ENCODE peak calls at places on chromosomes 16 and 17, in seven cellular contexts. X is psoas muscle, T is cardiac muscle cell, B is tibial nerve, E is ovary, J is left lung, Q is heart left ventricle. Z is an unnamed sample.

GRCh38 chr17:3895354-3895753 is 2.5 kb upstream of the CAMKK1 start:
- DNase-seq in X (no peak), T (no peak), B (no peak), E (no peak), J (no peak), Q (no peak), Z (no peak)

GRCh38 chr17:2421315-2422147 is 20.7 kb upstream of the MNT start:
- DNase-seq in X (peak; percentile 73), T (no peak), B (no peak), E (no peak), J (no peak), Q (no peak), Z (no peak)

GRCh38 chr17:20009052-20009301 is 182 bp upstream of the SPECC1 start:
- DNase-seq in X (no peak), T (peak; percentile 58), B (no peak), E (no peak), J (no peak), Q (no peak), Z (no peak)

GRCh38 chr16:68900009-68900408 is 56.7 kb downstream of the TANGO6 start:
- DNase-seq in X (no peak), T (no peak), B (no peak), E (no peak), J (no peak), Q (no peak), Z (no peak)

GRCh38 chr16:7992616-7993015 is 597.7 kb downstream of the TMEM114 start:
- DNase-seq in X (no peak), T (no peak), B (no peak), E (no peak), J (no peak), Q (no peak), Z (no peak)

GRCh38 chr17:66043419-66043818 is 148.5 kb downstream of the CEP112 start:
- DNase-seq in X (no peak), T (no peak), B (no peak), E (no peak), J (no peak), Q (no peak), Z (no peak)

GRCh38 chr16:17544785-17545184 is 74.0 kb upstream of the XYLT1 start:
- DNase-seq in X (no peak), T (no peak), B (no peak), E (no peak), J (no peak), Q (no peak), Z (no peak)

GRCh38 chr16:55900616-55901393 is 25.6 kb upstream of the CES5A start:
- DNase-seq in X (no peak), T (no peak), B (no peak), E (no peak), J (no peak), Q (no peak), Z (no peak)

GRCh38 chr16:24729967-24730815 is 740 bp downstream of the TNRC6A start:
- DNase-seq in X (no peak), T (peak; percentile 24), B (no peak), E (no peak), J (no peak), Q (no peak), Z (no peak)

GRCh38 chr17:27419156-27419555 is 37.1 kb upstream of the KSR1 start:
- DNase-seq in X (no peak), T (no peak), B (no peak), E (no peak), J (no peak), Q (no peak), Z (no peak)

GRCh38 chr17:45828171-45829133 is 16.2 kb upstream of the SPPL2C start:
- DNase-seq in X (no peak), T (no peak), B (no peak), E (no peak), J (no peak), Q (no peak), Z (no peak)

GRCh38 chr17:39208893-39209292 is 8.8 kb downstream of the RPL19 start:
- DNase-seq in X (peak; percentile 74), T (no peak), B (no peak), E (no peak), J (no peak), Q (no peak), Z (no peak)

GRCh38 chr17:17182601-17183136 is 23.5 kb downstream of the PLD6 start:
- DNase-seq in X (no peak), T (no peak), B (no peak), E (no peak), J (peak; percentile 44), Q (no peak), Z (no peak)

GRCh38 chr17:4199818-4200402 is 56.9 kb downstream of the CYB5D2 start:
- DNase-seq in X (no peak), T (peak; percentile 56), B (no peak), E (no peak), J (no peak), Q (no peak), Z (peak; percentile 43)

GRCh38 chr17:15652960-15653359 is 31.2 kb downstream of the TRIM16 start:
- DNase-seq in X (no peak), T (no peak), B (no peak), E (no peak), J (no peak), Q (no peak), Z (no peak)

GRCh38 chr16:66489385-66489784 is 60.5 kb downstream of the TK2 start:
- DNase-seq in X (no peak), T (no peak), B (no peak), E (peak; percentile 7), J (no peak), Q (no peak), Z (no peak)

GRCh38 chr17:82023447-82024241 is 539 bp downstream of the LRRC45 start:
- DNase-seq in X (no peak), T (peak; percentile 26), B (no peak), E (no peak), J (no peak), Q (no peak), Z (no peak)

GRCh38 chr16:57366544-57367040 is 5.7 kb upstream of the CX3CL1 start:
- DNase-seq in X (no peak), T (peak; percentile 63), B (no peak), E (no peak), J (no peak), Q (no peak), Z (no peak)

DNA sequence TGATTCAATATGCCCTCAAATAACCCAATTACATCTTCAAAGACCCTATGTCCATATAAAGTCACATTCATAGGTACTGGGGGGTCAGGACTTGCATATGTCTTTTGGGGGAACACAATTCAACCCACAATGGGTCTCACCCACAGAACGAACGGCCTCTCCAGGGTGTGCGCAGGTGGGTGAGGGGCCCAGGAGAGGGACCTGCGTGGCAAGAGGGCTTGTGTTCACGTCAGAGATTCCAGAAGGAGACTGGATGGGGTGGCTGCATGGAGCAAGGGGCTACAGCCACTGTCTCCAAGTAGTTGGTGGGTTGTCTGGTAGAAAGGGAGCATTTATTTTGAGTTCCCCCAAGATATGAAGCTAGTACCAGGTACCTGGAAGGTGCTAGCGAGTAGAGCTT is 212.2 kb downstream of the SEC14L1 start:
- DNase-seq in X (no peak), T (no peak), B (peak; percentile 4), E (no peak), J (no peak), Q (no peak), Z (no peak)
- H3K4me1 ChIP-seq in X (peaks cover 9% of the 10 kb centered on the region), T (peaks cover 12% of the 10 kb centered on the region), B (peaks cover 71% of the 10 kb centered on the region), E (peaks cover 34% of the 10 kb centered on the region), J (peaks cover 22% of the 10 kb centered on the region), Q (peaks cover 37% of the 10 kb centered on the region), Z (peaks cover 13% of the 10 kb centered on the region)

GRCh38 chr17:77323413-77324171 is 182.8 kb downstream of the SEC14L1 start:
- DNase-seq in X (peak; percentile 73), T (peak; percentile 91), B (peak; percentile 16), E (peak; percentile 78), J (peak; percentile 84), Q (peak; percentile 75), Z (peak; percentile 28)
- H3K4me1 ChIP-seq in X (peaks cover 57% of the 10 kb centered on the region), T (peaks cover 30% of the 10 kb centered on the region), B (peaks cover 96% of the 10 kb centered on the region), E (peaks cover 35% of the 10 kb centered on the region), J (peaks cover 91% of the 10 kb centered on the region), Q (peaks cover 61% of the 10 kb centered on the region), Z (peaks cover 69% of the 10 kb centered on the region)

DNA sequence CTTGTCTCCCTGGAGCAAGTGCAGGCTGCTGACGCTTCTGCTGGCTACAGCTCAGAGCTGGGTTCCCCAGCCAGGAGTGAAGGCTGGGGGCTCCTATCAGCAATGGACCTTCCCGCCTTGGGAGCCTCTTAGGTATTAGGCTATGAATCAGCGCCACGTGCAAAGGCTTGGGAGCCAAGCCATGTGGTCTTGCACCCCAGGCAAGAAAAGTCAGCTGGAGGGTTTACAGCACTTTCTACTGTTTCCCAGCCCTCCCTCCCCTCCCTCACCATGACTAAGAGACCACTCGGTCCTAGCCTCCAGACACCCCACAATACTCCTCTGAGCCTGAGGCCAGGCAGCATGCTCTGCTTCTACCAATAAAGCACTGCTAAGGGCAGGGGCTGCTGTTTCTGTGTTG is 12.3 kb downstream of the EPX start:
- DNase-seq in X (no peak), T (peak; percentile 3), B (no peak), E (no peak), J (no peak), Q (no peak), Z (no peak)
- H3K4me1 ChIP-seq in X (no peaks in the 10 kb centered on the region), T (no peaks in the 10 kb centered on the region), B (no peaks in the 10 kb centered on the region), E (no peaks in the 10 kb centered on the region), J (no peaks in the 10 kb centered on the region), Q (no peaks in the 10 kb centered on the region), Z (no peaks in the 10 kb centered on the region)

GRCh38 chr17:47276868-47277267 is 23.2 kb downstream of the ITGB3 start:
- DNase-seq in X (peak; percentile 79), T (peak; percentile 84), B (peak; percentile 59), E (peak; percentile 69), J (no peak), Q (peak; percentile 75), Z (no peak)
- H3K4me1 ChIP-seq in X (peaks cover 48% of the 10 kb centered on the region), T (peaks cover 30% of the 10 kb centered on the region), B (peaks cover 75% of the 10 kb centered on the region), E (peaks cover 38% of the 10 kb centered on the region), J (peaks cover 69% of the 10 kb centered on the region), Q (peaks cover 69% of the 10 kb centered on the region), Z (no peaks in the 10 kb centered on the region)

DNA sequence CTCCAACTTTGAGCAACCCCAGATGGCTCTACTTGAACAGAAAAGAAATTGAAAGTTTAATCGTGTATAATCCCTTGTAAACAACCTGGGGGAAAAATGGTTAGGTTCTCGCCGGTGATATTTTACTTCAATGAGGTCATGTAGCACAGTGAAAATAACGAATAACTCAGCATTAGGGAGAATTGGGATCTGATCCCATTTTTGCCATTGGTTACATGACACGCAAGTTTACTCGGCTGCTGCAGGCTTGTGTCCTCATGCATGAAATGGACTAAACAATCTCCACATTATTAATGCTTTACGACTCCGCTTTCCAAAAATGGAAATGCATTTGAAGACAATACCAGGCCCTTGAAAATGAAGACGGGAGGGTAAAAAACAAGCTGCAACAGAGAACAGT is 45.5 kb upstream of the LRRC37A3 start:
- DNase-seq in X (no peak), T (no peak), B (no peak), E (no peak), J (no peak), Q (no peak), Z (no peak)
- H3K4me1 ChIP-seq in X (peaks cover 15% of the 10 kb centered on the region), T (no peaks in the 10 kb centered on the region), B (peaks cover 25% of the 10 kb centered on the region), E (no peaks in the 10 kb centered on the region), J (peaks cover 23% of the 10 kb centered on the region), Q (peaks cover 17% of the 10 kb centered on the region), Z (peaks cover 58% of the 10 kb centered on the region)